ENCODE peak calls at places on chromosome 3, in five cellular contexts. D, T, V, I and F are unnamed samples.

GRCh38 chr3:147757919-147758318 is 348.8 kb downstream of the ZIC1 start:
- DNase-seq in D (no peak), T (no peak), V (no peak), I (no peak), F (no peak)

GRCh38 chr3:33886015-33886414 is 87.6 kb downstream of the PDCD6IP start:
- DNase-seq in D (no peak), T (no peak), V (no peak), I (no peak), F (no peak)

GRCh38 chr3:172687501-172687900 is 23.4 kb downstream of the NCEH1 start:
- DNase-seq in D (no peak), T (no peak), V (no peak), I (no peak), F (no peak)

GRCh38 chr3:52291508-52292181 is 4.0 kb downstream of the GLYCTK start:
- DNase-seq in D (peak; percentile 51), T (peak; percentile 63), V (no peak), I (no peak), F (no peak)

GRCh38 chr3:169493512-169494141 is 169.9 kb downstream of the MECOM start:
- DNase-seq in D (no peak), T (no peak), V (no peak), I (no peak), F (no peak)

GRCh38 chr3:142649996-142650693 is 54.0 kb downstream of the PLS1 start:
- DNase-seq in D (no peak), T (no peak), V (no peak), I (no peak), F (no peak)

GRCh38 chr3:72203613-72204349 is 418.8 kb upstream of the PROK2 start:
- DNase-seq in D (no peak), T (no peak), V (no peak), I (no peak), F (no peak)

GRCh38 chr3:42314411-42314810 is 48.4 kb upstream of the CCK start:
- DNase-seq in D (no peak), T (no peak), V (no peak), I (no peak), F (no peak)

GRCh38 chr3:147654827-147655226 is 245.7 kb downstream of the ZIC1 start:
- DNase-seq in D (no peak), T (no peak), V (no peak), I (no peak), F (no peak)

GRCh38 chr3:65174713-65175112 is 486.9 kb upstream of the ADAMTS9 start:
- DNase-seq in D (no peak), T (no peak), V (no peak), I (no peak), F (no peak)

DNA sequence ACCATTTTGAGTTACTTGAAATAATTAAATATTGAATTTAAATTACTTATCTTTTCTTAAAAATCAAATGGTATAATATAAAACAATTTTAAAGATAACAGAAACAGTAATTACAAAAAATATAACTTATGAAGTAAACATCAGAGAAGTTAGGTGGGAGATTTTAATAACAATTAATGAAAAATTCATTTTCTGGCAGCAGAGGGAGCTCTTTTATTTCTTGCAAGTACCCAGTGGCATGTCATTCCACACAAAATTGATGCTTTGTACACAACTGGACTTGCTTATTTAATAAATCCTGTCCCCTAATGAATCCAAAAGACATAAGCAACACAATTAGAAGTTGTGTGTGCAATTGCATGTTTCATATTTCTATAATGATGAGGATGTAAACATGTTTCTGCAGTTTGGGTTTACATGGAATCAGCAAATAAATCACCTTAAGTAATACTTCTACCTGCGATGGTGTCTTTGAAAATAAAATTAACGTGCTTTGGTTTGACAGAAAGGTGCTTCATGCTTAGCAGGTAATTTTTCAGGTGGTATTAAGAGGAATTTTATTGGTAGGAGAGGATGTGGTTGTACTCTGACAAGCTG is 861.3 kb downstream of the ZPLD1 start:
- DNase-seq in D (no peak), T (no peak), V (no peak), I (no peak), F (no peak)
- TF ChIP-seq CTCF in D (peak; percentile 17), T (no peak), V (no peak), I (no peak), F (no peak)

GRCh38 chr3:107412376-107412775 is 35.1 kb downstream of the CCDC54 start:
- DNase-seq in D (no peak), T (no peak), V (no peak), I (no peak), F (no peak)
- H3K27ac ChIP-seq in D (no peak overlapping the region), T (no peak overlapping the region), V (no peak overlapping the region), I (no peak overlapping the region), F (no peak overlapping the region)

DNA sequence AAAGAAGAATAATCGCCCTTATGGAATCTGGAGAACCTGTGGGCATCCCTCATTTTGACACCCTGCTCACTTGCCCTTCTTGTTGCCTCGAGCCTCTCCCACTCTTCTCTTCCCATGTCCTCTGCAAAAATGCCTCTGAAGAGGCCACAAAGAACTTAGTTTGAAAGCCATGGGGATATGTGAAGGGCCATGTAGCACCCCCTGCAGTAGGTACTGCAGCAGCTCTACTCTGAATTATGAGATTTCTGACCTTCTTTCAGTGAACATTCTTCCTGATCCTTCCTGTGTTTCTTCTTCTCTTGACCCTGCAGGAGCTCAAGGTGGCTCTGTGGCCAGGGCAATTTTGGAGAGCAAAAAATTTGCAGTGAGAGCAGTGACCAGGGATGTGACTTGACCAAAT is 30.4 kb upstream of the TRA2B start:
- DNase-seq in D (no peak), T (no peak), V (no peak), I (no peak), F (no peak)
- TF ChIP-seq CTCF in D (peak; percentile 27), T (no peak), V (no peak), I (no peak), F (no peak)

GRCh38 chr3:186492594-186492993 is 51.6 kb downstream of the CRYGS start:
- DNase-seq in D (no peak), T (no peak), V (no peak), I (no peak), F (no peak)

GRCh38 chr3:186496635-186497034 is 47.5 kb downstream of the CRYGS start:
- DNase-seq in D (no peak), T (no peak), V (no peak), I (no peak), F (no peak)

GRCh38 chr3:186493507-186493906 is 50.7 kb downstream of the CRYGS start:
- DNase-seq in D (no peak), T (no peak), V (no peak), I (no peak), F (no peak)

GRCh38 chr3:186497608-186498007 is 46.6 kb downstream of the CRYGS start:
- DNase-seq in D (no peak), T (no peak), V (no peak), I (no peak), F (no peak)

DNA sequence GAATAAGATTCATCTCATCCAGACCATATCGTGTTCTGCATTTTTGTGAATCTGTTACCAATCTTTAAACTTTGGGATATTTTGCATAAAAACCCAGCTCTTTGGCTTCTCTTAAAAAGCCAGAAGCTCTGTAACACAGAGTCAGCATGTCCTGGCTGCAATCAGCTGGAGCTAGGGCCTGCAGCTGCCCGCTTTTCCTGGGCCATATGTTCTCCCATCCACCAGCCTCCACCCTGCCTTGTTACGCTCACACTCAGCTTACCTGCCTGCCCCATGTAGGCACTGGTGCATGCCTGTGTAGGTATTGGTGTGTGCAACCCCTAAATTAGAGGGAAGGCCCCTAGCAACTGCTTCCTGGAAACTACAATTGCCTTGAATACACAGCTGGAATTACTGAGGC is 48.2 kb downstream of the CRYGS start:
- DNase-seq in D (no peak), T (no peak), V (no peak), I (no peak), F (no peak)
- H3K27ac ChIP-seq in D (no peak overlapping the region), T (no peak overlapping the region), V (no peak overlapping the region), I (no peak overlapping the region), F (no peak overlapping the region)

GRCh38 chr3:20186600-20187004 is 596 bp upstream of the SGO1 start:
- DNase-seq in D (no peak), T (no peak), V (no peak), I (no peak), F (no peak)

GRCh38 chr3:20185364-20185732 is 658 bp downstream of the SGO1 start:
- DNase-seq in D (peak; percentile 16), T (no peak), V (no peak), I (no peak), F (no peak)

GRCh38 chr3:20182206-20182605 is 3.8 kb downstream of the SGO1 start:
- DNase-seq in D (no peak), T (no peak), V (no peak), I (no peak), F (no peak)

GRCh38 chr3:20181276-20181675 is 4.7 kb downstream of the SGO1 start:
- DNase-seq in D (no peak), T (no peak), V (no peak), I (no peak), F (no peak)

DNA sequence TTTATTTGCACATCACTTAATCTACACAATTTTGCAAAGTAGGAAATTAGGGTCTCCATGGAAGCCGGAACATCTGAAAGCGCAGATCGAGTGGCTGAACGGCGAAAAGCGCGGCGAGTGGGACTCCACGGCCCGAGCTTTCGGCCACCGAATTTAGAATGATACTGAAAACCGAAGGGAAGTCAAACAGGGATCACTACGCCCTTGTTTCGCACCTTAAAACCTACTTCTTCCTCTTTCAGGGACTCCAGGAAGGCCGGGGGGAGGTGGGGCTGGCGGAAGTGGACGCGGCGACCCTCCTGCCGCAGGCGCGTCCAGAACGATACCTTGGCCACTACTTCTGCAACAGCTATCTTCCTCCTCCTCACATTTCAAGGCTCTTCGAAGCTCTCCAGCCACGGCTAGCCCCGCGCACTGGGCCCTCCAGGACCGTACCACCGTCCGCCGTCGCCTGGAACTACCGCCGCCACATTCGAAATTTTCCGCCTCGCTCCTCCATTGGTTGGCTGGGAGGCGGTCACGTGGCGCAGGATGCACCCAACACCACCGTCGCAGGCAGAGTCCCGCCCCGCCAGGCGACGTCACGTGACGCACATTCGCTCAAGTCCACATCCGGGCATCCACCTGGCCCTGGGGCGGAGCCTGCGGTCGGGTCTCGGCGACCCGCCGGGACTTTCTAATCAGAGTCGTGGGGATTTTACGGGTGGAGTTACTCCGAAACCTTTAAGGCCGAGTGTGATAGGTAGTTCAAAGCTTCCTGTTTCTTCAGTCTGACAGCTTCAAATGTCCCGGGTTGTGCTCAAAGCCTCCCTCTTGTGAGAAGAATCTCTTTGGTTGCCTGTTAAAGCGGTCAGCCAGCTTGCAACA is at the start of gene SGO1:
- DNase-seq in D (peak; percentile 98), T (peak; percentile 99), V (peak; percentile 99), I (peak; percentile 99), F (peak; percentile 98)
- TF ChIP-seq CTCF in D (no peak), T (no peak), V (no peak), I (no peak), F (no peak)

GRCh38 chr3:12759097-12759679 is at the start of gene TMEM40:
- DNase-seq in D (no peak), T (no peak), V (no peak), I (no peak), F (no peak)

GRCh38 chr3:12756185-12756584 is 2.9 kb downstream of the TMEM40 start:
- DNase-seq in D (no peak), T (no peak), V (no peak), I (no peak), F (no peak)

GRCh38 chr3:12758025-12758830 is 831 bp downstream of the TMEM40 start:
- DNase-seq in D (no peak), T (peak; percentile 53), V (no peak), I (peak; percentile 47), F (peak; percentile 30)

GRCh38 chr3:12756635-12757034 is 2.4 kb downstream of the TMEM40 start:
- DNase-seq in D (no peak), T (no peak), V (no peak), I (no peak), F (no peak)

GRCh38 chr3:12759693-12760565 is 870 bp upstream of the TMEM40 start:
- DNase-seq in D (peak; percentile 19), T (no peak), V (no peak), I (no peak), F (no peak)
- H3K27ac ChIP-seq in D (peak overlapping the region; percentile 54), T (no peak overlapping the region), V (no peak overlapping the region), I (no peak overlapping the region), F (no peak overlapping the region)